ENCODE peak calls at places on chromosomes 7 and 10, in nine cellular contexts. Q is activated CD8-positive, alpha-beta memory T cell treated with anti-CD3 and anti-CD28 coated beads, Interleukin-2, amount 10 ng/mL, durations not matched to agents 7 days and 5 days; H is HepG2; K is activated T-helper 1 cell treated with Interleukin-2 at 50 U/mL for 16 hours; U is stimulated activated CD4-positive, alpha-beta T cell treated with anti-CD3 and anti-CD28 coated beads, Interleukin-1b, Interleukin-23, amount 100 ng/mL, for 1 hour; J is activated CD4-positive, alpha-beta T cell treated with anti-CD3 and anti-CD28 coated beads, Interleukin-2, amount 50 U/mL, for 1 hour; D is M059J; L is activated naive CD4-positive, alpha-beta T cell; Z is AG08395. T is an unnamed sample.

GRCh38 chr10:97075961-97076525 is 109.7 kb downstream of the SLIT1 start:
- DNase-seq in H (no peak), J (no peak), D (peak), L (no peak), K (no peak), U (no peak), Z (no peak), Q (no peak), T (no peak)

GRCh38 chr10:114064151-114065045 is 20.7 kb downstream of the ADRB1 start:
- DNase-seq in H (no peak), U (no peak), K (no peak), Z (no peak), L (no peak), J (no peak), D (no peak), Q (no peak), T (no peak)

GRCh38 chr10:24209946-24210491 is 1.1 kb downstream of the KIAA1217 start:
- DNase-seq in H (peak), K (no peak), Q (no peak), U (no peak), L (no peak), D (peak), Z (peak), J (no peak), T (no peak)

GRCh38 chr10:73161079-73161478 is 6.7 kb downstream of the ECD start:
- DNase-seq in J (no peak), L (no peak), H (no peak), Z (no peak), U (no peak), D (no peak), K (no peak), Q (no peak), T (no peak)

GRCh38 chr7:116784647-116785046 is 77.7 kb upstream of the CAPZA2 start:
- DNase-seq in Z (no peak), H (no peak), J (no peak), D (no peak), L (no peak), K (no peak), U (no peak), Q (no peak), T (no peak)

GRCh38 chr7:157656195-157656769 is 319.5 kb downstream of the DNAJB6 start:
- DNase-seq in K (no peak), Z (no peak), U (no peak), D (no peak), H (no peak), L (no peak), Q (no peak), J (no peak), T (no peak)

GRCh38 chr7:128032605-128033235 is 1.5 kb upstream of the LRRC4 start:
- DNase-seq in J (no peak), U (no peak), D (no peak), H (no peak), Q (no peak), K (no peak), Z (peak), L (peak), T (no peak)

GRCh38 chr10:132536241-132536963 is 1.2 kb upstream of the INPP5A start:
- DNase-seq in Q (no peak), D (peak), U (no peak), Z (no peak), J (no peak), H (no peak), L (no peak), K (no peak), T (no peak)

GRCh38 chr10:19702215-19702614 is 114.0 kb upstream of the PLXDC2 start:
- DNase-seq in K (no peak), J (no peak), D (peak), L (no peak), H (no peak), Q (no peak), U (no peak), Z (peak), T (no peak)

GRCh38 chr7:146554568-146554967 is 438.0 kb downstream of the CNTNAP2 start:
- DNase-seq in H (no peak), K (no peak), U (no peak), J (no peak), D (no peak), Q (no peak), Z (no peak), L (no peak), T (no peak)

T was measured in esophagus muscularis mucosa.